ENCODE peak calls at places on chromosomes 5 and 9, in five cellular contexts. One of them, this sample, is unnamed.

GRCh38 chr5:142836048-142836447 is 65.9 kb downstream of the ARHGAP26 start:
- DNase-seq in neural crest cell: no peak
- DNase-seq in activated naive CD8-positive, alpha-beta T cell treated with anti-CD3 and anti-CD28 coated beads, Interleukin-2, amount 50 U/mL, for 24 hours: no peak
- DNase-seq in NCI-H146: no peak
- DNase-seq in gastrocnemius medialis: no peak
- DNase-seq in this sample: no peak

GRCh38 chr5:155167736-155168135 is 154.2 kb downstream of the KIF4B start:
- DNase-seq in NCI-H146: no peak
- DNase-seq in neural crest cell: no peak
- DNase-seq in gastrocnemius medialis: no peak
- DNase-seq in activated naive CD8-positive, alpha-beta T cell treated with anti-CD3 and anti-CD28 coated beads, Interleukin-2, amount 50 U/mL, for 24 hours: no peak
- DNase-seq in this sample: no peak

GRCh38 chr5:73451218-73452130 is 2.9 kb upstream of the FOXD1 start:
- DNase-seq in NCI-H146: peak
- DNase-seq in activated naive CD8-positive, alpha-beta T cell treated with anti-CD3 and anti-CD28 coated beads, Interleukin-2, amount 50 U/mL, for 24 hours: peak
- DNase-seq in gastrocnemius medialis: no peak
- DNase-seq in neural crest cell: peak
- DNase-seq in this sample: no peak

GRCh38 chr5:96703985-96704384 is 41.8 kb downstream of the CAST start:
- DNase-seq in neural crest cell: no peak
- DNase-seq in activated naive CD8-positive, alpha-beta T cell treated with anti-CD3 and anti-CD28 coated beads, Interleukin-2, amount 50 U/mL, for 24 hours: no peak
- DNase-seq in NCI-H146: no peak
- DNase-seq in gastrocnemius medialis: peak
- DNase-seq in this sample: no peak

GRCh38 chr9:91948423-91949292 is 1.4 kb downstream of the ROR2 start:
- DNase-seq in neural crest cell: peak
- DNase-seq in NCI-H146: no peak
- DNase-seq in activated naive CD8-positive, alpha-beta T cell treated with anti-CD3 and anti-CD28 coated beads, Interleukin-2, amount 50 U/mL, for 24 hours: peak
- DNase-seq in gastrocnemius medialis: no peak
- DNase-seq in this sample: no peak

GRCh38 chr5:133742370-133743036 is 130.2 kb upstream of the FSTL4 start:
- DNase-seq in neural crest cell: no peak
- DNase-seq in gastrocnemius medialis: no peak
- DNase-seq in activated naive CD8-positive, alpha-beta T cell treated with anti-CD3 and anti-CD28 coated beads, Interleukin-2, amount 50 U/mL, for 24 hours: no peak
- DNase-seq in NCI-H146: no peak
- DNase-seq in this sample: no peak

GRCh38 chr5:96530901-96531300 is 97.9 kb upstream of the PCSK1 start:
- DNase-seq in NCI-H146: no peak
- DNase-seq in gastrocnemius medialis: no peak
- DNase-seq in activated naive CD8-positive, alpha-beta T cell treated with anti-CD3 and anti-CD28 coated beads, Interleukin-2, amount 50 U/mL, for 24 hours: no peak
- DNase-seq in neural crest cell: no peak
- DNase-seq in this sample: no peak

GRCh38 chr5:308672-309271 is 12.7 kb upstream of the AHRR start:
- DNase-seq in gastrocnemius medialis: no peak
- DNase-seq in NCI-H146: no peak
- DNase-seq in neural crest cell: no peak
- DNase-seq in activated naive CD8-positive, alpha-beta T cell treated with anti-CD3 and anti-CD28 coated beads, Interleukin-2, amount 50 U/mL, for 24 hours: no peak
- DNase-seq in this sample: no peak

GRCh38 chr9:81832571-81833285 is 95.5 kb upstream of the SPATA31D4 start:
- DNase-seq in neural crest cell: no peak
- DNase-seq in activated naive CD8-positive, alpha-beta T cell treated with anti-CD3 and anti-CD28 coated beads, Interleukin-2, amount 50 U/mL, for 24 hours: no peak
- DNase-seq in NCI-H146: no peak
- DNase-seq in gastrocnemius medialis: no peak
- DNase-seq in this sample: no peak

GRCh38 chr5:147538232-147538631 is 28.4 kb upstream of the DPYSL3 start:
- DNase-seq in activated naive CD8-positive, alpha-beta T cell treated with anti-CD3 and anti-CD28 coated beads, Interleukin-2, amount 50 U/mL, for 24 hours: no peak
- DNase-seq in neural crest cell: no peak
- DNase-seq in gastrocnemius medialis: no peak
- DNase-seq in NCI-H146: no peak
- DNase-seq in this sample: no peak

GRCh38 chr9:80797841-80798688 is 891.3 kb downstream of the TLE1 start:
- DNase-seq in neural crest cell: no peak
- DNase-seq in NCI-H146: no peak
- DNase-seq in activated naive CD8-positive, alpha-beta T cell treated with anti-CD3 and anti-CD28 coated beads, Interleukin-2, amount 50 U/mL, for 24 hours: no peak
- DNase-seq in gastrocnemius medialis: no peak
- DNase-seq in this sample: no peak

GRCh38 chr5:135568923-135569360 is 9.8 kb downstream of the CXCL14 start:
- DNase-seq in NCI-H146: no peak
- DNase-seq in activated naive CD8-positive, alpha-beta T cell treated with anti-CD3 and anti-CD28 coated beads, Interleukin-2, amount 50 U/mL, for 24 hours: no peak
- DNase-seq in gastrocnemius medialis: no peak
- DNase-seq in neural crest cell: no peak
- DNase-seq in this sample: no peak

GRCh38 chr9:125632321-125633115 is 74.5 kb downstream of the MAPKAP1 start:
- DNase-seq in gastrocnemius medialis: no peak
- DNase-seq in activated naive CD8-positive, alpha-beta T cell treated with anti-CD3 and anti-CD28 coated beads, Interleukin-2, amount 50 U/mL, for 24 hours: peak
- DNase-seq in neural crest cell: no peak
- DNase-seq in NCI-H146: peak
- DNase-seq in this sample: peak

GRCh38 chr5:72465068-72465467 is 42.1 kb downstream of the ZNF366 start:
- DNase-seq in gastrocnemius medialis: peak
- DNase-seq in activated naive CD8-positive, alpha-beta T cell treated with anti-CD3 and anti-CD28 coated beads, Interleukin-2, amount 50 U/mL, for 24 hours: no peak
- DNase-seq in NCI-H146: no peak
- DNase-seq in neural crest cell: no peak
- DNase-seq in this sample: no peak

GRCh38 chr9:72982161-72982799 is 29.4 kb upstream of the ALDH1A1 start:
- DNase-seq in neural crest cell: no peak
- DNase-seq in NCI-H146: no peak
- DNase-seq in activated naive CD8-positive, alpha-beta T cell treated with anti-CD3 and anti-CD28 coated beads, Interleukin-2, amount 50 U/mL, for 24 hours: no peak
- DNase-seq in gastrocnemius medialis: no peak
- DNase-seq in this sample: no peak

GRCh38 chr5:32712463-32713395 is 1.6 kb downstream of the NPR3 start:
- DNase-seq in gastrocnemius medialis: no peak
- DNase-seq in neural crest cell: peak
- DNase-seq in activated naive CD8-positive, alpha-beta T cell treated with anti-CD3 and anti-CD28 coated beads, Interleukin-2, amount 50 U/mL, for 24 hours: peak
- DNase-seq in NCI-H146: no peak
- DNase-seq in this sample: no peak

GRCh38 chr5:55913396-55914140 is 62.4 kb downstream of the IL31RA start:
- DNase-seq in neural crest cell: no peak
- DNase-seq in NCI-H146: no peak
- DNase-seq in gastrocnemius medialis: no peak
- DNase-seq in activated naive CD8-positive, alpha-beta T cell treated with anti-CD3 and anti-CD28 coated beads, Interleukin-2, amount 50 U/mL, for 24 hours: no peak
- DNase-seq in this sample: no peak

GRCh38 chr5:40410231-40410861 is 269.4 kb upstream of the PTGER4 start:
- DNase-seq in activated naive CD8-positive, alpha-beta T cell treated with anti-CD3 and anti-CD28 coated beads, Interleukin-2, amount 50 U/mL, for 24 hours: peak
- DNase-seq in gastrocnemius medialis: peak
- DNase-seq in neural crest cell: no peak
- DNase-seq in NCI-H146: no peak
- DNase-seq in this sample: no peak

GRCh38 chr9:128102861-128103588 is 24.5 kb downstream of the PTGES2 start:
- DNase-seq in activated naive CD8-positive, alpha-beta T cell treated with anti-CD3 and anti-CD28 coated beads, Interleukin-2, amount 50 U/mL, for 24 hours: no peak
- DNase-seq in gastrocnemius medialis: peak
- DNase-seq in NCI-H146: no peak
- DNase-seq in neural crest cell: no peak
- DNase-seq in this sample: no peak

GRCh38 chr5:11733185-11733839 is 170.9 kb downstream of the CTNND2 start:
- DNase-seq in neural crest cell: no peak
- DNase-seq in gastrocnemius medialis: no peak
- DNase-seq in activated naive CD8-positive, alpha-beta T cell treated with anti-CD3 and anti-CD28 coated beads, Interleukin-2, amount 50 U/mL, for 24 hours: no peak
- DNase-seq in NCI-H146: no peak
- DNase-seq in this sample: no peak

GRCh38 chr9:118038713-118039112 is 334.5 kb downstream of the TLR4 start:
- DNase-seq in NCI-H146: no peak
- DNase-seq in activated naive CD8-positive, alpha-beta T cell treated with anti-CD3 and anti-CD28 coated beads, Interleukin-2, amount 50 U/mL, for 24 hours: no peak
- DNase-seq in gastrocnemius medialis: no peak
- DNase-seq in neural crest cell: no peak
- DNase-seq in this sample: no peak

GRCh38 chr9:129888809-129889460 is 53.7 kb downstream of the USP20 start:
- DNase-seq in NCI-H146: no peak
- DNase-seq in gastrocnemius medialis: no peak
- DNase-seq in activated naive CD8-positive, alpha-beta T cell treated with anti-CD3 and anti-CD28 coated beads, Interleukin-2, amount 50 U/mL, for 24 hours: peak
- DNase-seq in neural crest cell: no peak
- DNase-seq in this sample: no peak

GRCh38 chr9:124216474-124217176 is 41.1 kb upstream of the NEK6 start:
- DNase-seq in activated naive CD8-positive, alpha-beta T cell treated with anti-CD3 and anti-CD28 coated beads, Interleukin-2, amount 50 U/mL, for 24 hours: peak
- DNase-seq in gastrocnemius medialis: peak
- DNase-seq in NCI-H146: no peak
- DNase-seq in neural crest cell: no peak
- DNase-seq in this sample: peak

GRCh38 chr5:96931605-96932004 is 4.3 kb upstream of the LNPEP start:
- DNase-seq in gastrocnemius medialis: no peak
- DNase-seq in NCI-H146: no peak
- DNase-seq in neural crest cell: no peak
- DNase-seq in activated naive CD8-positive, alpha-beta T cell treated with anti-CD3 and anti-CD28 coated beads, Interleukin-2, amount 50 U/mL, for 24 hours: no peak
- DNase-seq in this sample: peak

GRCh38 chr9:69963728-69964127 is 79.9 kb upstream of the MAMDC2 start:
- DNase-seq in gastrocnemius medialis: no peak
- DNase-seq in activated naive CD8-positive, alpha-beta T cell treated with anti-CD3 and anti-CD28 coated beads, Interleukin-2, amount 50 U/mL, for 24 hours: no peak
- DNase-seq in NCI-H146: no peak
- DNase-seq in neural crest cell: no peak
- DNase-seq in this sample: no peak

GRCh38 chr5:167389537-167389936 is 901.9 kb upstream of the WWC1 start:
- DNase-seq in NCI-H146: no peak
- DNase-seq in neural crest cell: no peak
- DNase-seq in gastrocnemius medialis: no peak
- DNase-seq in activated naive CD8-positive, alpha-beta T cell treated with anti-CD3 and anti-CD28 coated beads, Interleukin-2, amount 50 U/mL, for 24 hours: no peak
- DNase-seq in this sample: no peak

GRCh38 chr9:75087279-75087823 is 604 bp downstream of the NMRK1 start:
- DNase-seq in activated naive CD8-positive, alpha-beta T cell treated with anti-CD3 and anti-CD28 coated beads, Interleukin-2, amount 50 U/mL, for 24 hours: peak
- DNase-seq in gastrocnemius medialis: peak
- DNase-seq in neural crest cell: no peak
- DNase-seq in NCI-H146: no peak
- DNase-seq in this sample: no peak

GRCh38 chr5:160463227-160463626 is 41.6 kb downstream of the PTTG1 start:
- DNase-seq in activated naive CD8-positive, alpha-beta T cell treated with anti-CD3 and anti-CD28 coated beads, Interleukin-2, amount 50 U/mL, for 24 hours: no peak
- DNase-seq in NCI-H146: no peak
- DNase-seq in neural crest cell: no peak
- DNase-seq in gastrocnemius medialis: no peak
- DNase-seq in this sample: no peak

GRCh38 chr9:137694962-137695875 is 76.4 kb downstream of the EHMT1 start:
- DNase-seq in NCI-H146: no peak
- DNase-seq in gastrocnemius medialis: peak
- DNase-seq in neural crest cell: peak
- DNase-seq in activated naive CD8-positive, alpha-beta T cell treated with anti-CD3 and anti-CD28 coated beads, Interleukin-2, amount 50 U/mL, for 24 hours: peak
- DNase-seq in this sample: no peak

This sample was measured in GM12864.